ENCODE peak calls at places on chromosomes 4 and X, in five cellular contexts. G is H9, O is B cell, Y is BE2C, Q is thoracic aorta. X is an unnamed sample.

GRCh38 chr4:90002406-90003040 is 107.9 kb downstream of the MMRN1 start:
- DNase-seq in G (no peak), O (no peak), Y (no peak), Q (no peak), X (no peak)

GRCh38 chr4:38030023-38030422 is 69.8 kb downstream of the PTTG2 start:
- DNase-seq in G (no peak), O (no peak), Y (no peak), Q (no peak), X (no peak)

GRCh38 chr4:1691737-1692373 is 7.7 kb upstream of the FAM53A start:
- DNase-seq in G (no peak), O (no peak), Y (no peak), Q (no peak), X (no peak)

GRCh38 chr4:45147866-45148265 is 421.5 kb upstream of the GNPDA2 start:
- DNase-seq in G (no peak), O (no peak), Y (no peak), Q (no peak), X (no peak)

GRCh38 chr4:139711461-139711860 is 45.8 kb downstream of the MGST2 start:
- DNase-seq in G (no peak), O (no peak), Y (no peak), Q (no peak), X (no peak)

GRCh38 chr4:73869130-73870055 is at the start of gene CXCL1:
- DNase-seq in G (peak), O (no peak), Y (no peak), Q (no peak), X (peak)

GRCh38 chr4:176270669-176271068 is 1.6 kb upstream of the ASB5 start:
- DNase-seq in G (no peak), O (no peak), Y (peak), Q (no peak), X (no peak)

GRCh38 chr4:27514711-27515110 is 654.1 kb downstream of the STIM2 start:
- DNase-seq in G (no peak), O (no peak), Y (no peak), Q (no peak), X (no peak)

GRCh38 chr4:96093057-96093456 is 253.2 kb downstream of the PDHA2 start:
- DNase-seq in G (no peak), O (no peak), Y (no peak), Q (no peak), X (no peak)

GRCh38 chr4:189506080-189506479 is 434.6 kb upstream of the FRG1 start:
- DNase-seq in G (no peak), O (no peak), Y (no peak), Q (no peak), X (no peak)

GRCh38 chrX:132957211-132958085 is 981 bp downstream of the HS6ST2 start:
- DNase-seq in G (peak), O (no peak), Y (peak), Q (no peak), X (peak)

GRCh38 chr4:1978741-1979476 is 29.9 kb downstream of the NELFA start:
- DNase-seq in G (peak), O (no peak), Y (no peak), Q (no peak), X (no peak)

GRCh38 chr4:147731611-147732515 is at the start of gene ARHGAP10:
- DNase-seq in G (peak), O (peak), Y (peak), Q (peak), X (peak)

GRCh38 chr4:145703850-145704528 is 24.0 kb downstream of the C4orf51 start:
- DNase-seq in G (no peak), O (no peak), Y (no peak), Q (no peak), X (no peak)

DNA sequence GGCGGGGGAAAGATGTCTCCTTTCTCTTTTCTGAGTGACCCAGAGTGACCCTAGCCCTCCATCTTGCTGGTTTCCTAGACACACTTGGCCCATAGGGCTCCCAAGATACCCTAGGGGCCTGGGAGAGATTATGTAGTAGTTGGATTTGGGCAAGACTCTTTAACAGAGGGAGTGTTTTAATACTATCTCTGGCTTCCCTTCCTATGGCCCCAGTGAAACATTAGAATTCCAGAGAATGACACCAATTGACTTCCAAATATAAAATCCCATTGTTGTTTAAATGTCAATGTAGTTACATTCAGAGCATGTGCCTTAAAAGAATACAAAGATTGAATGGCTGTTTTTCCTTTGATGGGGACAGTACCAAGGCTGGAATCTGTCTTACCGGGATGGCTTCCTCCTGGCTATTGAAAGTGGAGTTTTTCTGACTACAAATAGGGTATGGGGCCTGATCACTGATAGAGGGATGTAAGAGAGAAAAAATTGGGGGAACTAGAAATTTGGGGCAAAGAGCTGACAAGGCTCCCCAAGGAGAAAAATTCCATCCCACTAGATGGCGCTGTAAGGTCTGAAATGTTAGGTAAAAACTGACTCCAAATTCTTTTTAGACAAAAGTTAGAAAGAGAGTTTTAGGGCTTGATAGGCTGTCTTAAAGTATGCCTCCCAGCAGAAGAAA is 10.7 kb downstream of the TENT5D start:
- DNase-seq in G (no peak), O (no peak), Y (peak), Q (no peak), X (no peak)
- TF ChIP-seq CTCF in G (peak), O (no peak), Y (peak), Q (no peak), X (peak)

DNA sequence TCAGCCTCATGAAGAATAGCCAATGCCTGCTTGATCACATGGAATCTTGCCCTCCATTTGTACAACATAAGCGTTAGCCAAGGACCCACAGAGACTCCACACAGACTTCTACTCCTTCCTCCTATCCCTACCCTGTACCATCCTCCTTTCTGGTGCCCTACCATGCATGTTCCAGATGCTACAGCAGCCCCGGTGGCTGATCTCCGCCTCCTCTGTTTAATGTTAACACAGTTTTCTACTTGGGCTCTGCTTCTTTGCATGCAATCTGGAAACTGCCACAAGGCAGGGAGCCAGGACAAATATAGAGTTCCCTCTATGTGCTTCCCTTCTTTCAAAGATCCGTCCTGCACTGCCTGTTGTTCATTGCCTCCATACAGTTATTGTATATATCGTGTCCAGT is 368.6 kb upstream of the TENM3 start:
- DNase-seq in G (no peak), O (no peak), Y (peak), Q (no peak), X (no peak)
- TF ChIP-seq CTCF in G (no peak), O (no peak), Y (no peak), Q (no peak), X (no peak)

GRCh38 chrX:25853002-25853479 is 285.1 kb upstream of the MAGEB18 start:
- DNase-seq in G (no peak), O (no peak), Y (no peak), Q (no peak), X (no peak)

GRCh38 chrX:25860322-25860721 is 277.8 kb upstream of the MAGEB18 start:
- DNase-seq in G (no peak), O (no peak), Y (no peak), Q (no peak), X (no peak)

GRCh38 chrX:25858273-25858880 is 279.8 kb upstream of the MAGEB18 start:
- DNase-seq in G (no peak), O (no peak), Y (no peak), Q (no peak), X (no peak)
- TF ChIP-seq CTCF in G (no peak), O (no peak), Y (no peak), Q (no peak), X (no peak)

GRCh38 chr4:84238247-84239090 is 260.6 kb downstream of the NKX6-1 start:
- DNase-seq in G (no peak), O (no peak), Y (no peak), Q (no peak), X (no peak)
- TF ChIP-seq CTCF in G (no peak), O (no peak), Y (peak), Q (no peak), X (no peak)

DNA sequence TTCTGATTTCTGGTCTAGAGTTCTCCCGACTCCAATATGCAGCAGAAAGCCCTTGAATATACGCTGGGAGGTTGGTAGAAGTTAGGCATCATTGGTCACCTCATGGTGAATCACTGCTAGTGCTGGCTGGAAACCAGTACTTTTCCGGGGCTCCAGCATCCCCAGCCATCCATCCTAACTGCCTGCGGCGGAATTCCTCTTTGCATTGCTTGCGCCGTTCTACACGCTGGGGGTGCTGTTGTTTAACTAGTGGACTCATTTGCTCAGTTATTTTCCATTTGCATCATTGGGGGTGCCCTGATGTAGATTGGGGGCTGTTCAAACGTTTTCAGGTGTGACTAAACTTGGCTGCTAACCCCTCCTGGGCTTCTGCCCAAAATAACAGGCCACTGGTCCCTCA is 23.3 kb upstream of the GPR50 start:
- DNase-seq in G (peak), O (no peak), Y (peak), Q (no peak), X (peak)
- TF ChIP-seq CTCF in G (peak), O (no peak), Y (peak), Q (no peak), X (no peak)

GRCh38 chr4:186666252-186666651 is 57.4 kb downstream of the FAT1 start:
- DNase-seq in G (no peak), O (no peak), Y (no peak), Q (no peak), X (no peak)

GRCh38 chr4:186669735-186670134 is 53.9 kb downstream of the FAT1 start:
- DNase-seq in G (no peak), O (no peak), Y (no peak), Q (no peak), X (no peak)

GRCh38 chr4:186666750-186667149 is 56.9 kb downstream of the FAT1 start:
- DNase-seq in G (no peak), O (no peak), Y (no peak), Q (no peak), X (no peak)

DNA sequence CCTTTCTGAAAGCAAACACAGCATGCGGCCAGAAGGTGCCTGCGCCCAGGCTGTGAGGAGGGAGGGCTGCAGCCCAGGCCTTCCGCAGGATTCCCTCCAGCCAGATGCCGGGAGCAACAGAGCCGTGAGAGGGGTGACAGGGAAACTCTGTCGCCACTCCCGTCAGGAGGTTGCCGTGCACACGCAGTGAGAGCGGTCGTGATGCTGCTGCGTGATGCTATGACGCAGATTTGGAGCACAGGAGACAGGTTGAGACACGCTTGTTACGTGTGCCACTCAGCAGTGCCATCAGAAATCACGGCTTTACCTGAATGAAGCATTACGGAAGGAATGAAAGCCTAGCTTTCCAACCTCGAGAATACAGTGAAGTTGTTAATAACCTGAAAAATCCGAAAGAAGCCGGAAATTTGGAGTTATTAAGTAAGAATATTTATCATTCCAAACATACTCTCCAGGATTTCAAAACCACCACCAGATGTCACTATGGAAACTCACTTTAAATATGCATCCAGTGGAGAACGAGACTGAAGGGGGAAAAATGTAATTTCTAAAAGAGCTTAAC is 54.4 kb downstream of the FAT1 start:
- DNase-seq in G (peak), O (no peak), Y (no peak), Q (no peak), X (no peak)
- TF ChIP-seq CTCF in G (peak), O (no peak), Y (peak), Q (peak), X (peak)